ENCODE peak calls at places on chromosomes 1 and 21, in nine cellular contexts. P is lower lobe of right lung, O is fibroblast of mammary gland, K is body of pancreas, L is HCT116, B is breast epithelium, T is sigmoid colon, Z is right lobe of liver, H is heart left ventricle. M is an unnamed sample.

GRCh38 chr1:15350551-15351200 is 59.0 kb upstream of the EFHD2 start:
- DNase-seq in P (no peak), O (no peak), K (no peak), L (no peak), B (no peak), T (no peak), Z (no peak), H (no peak), M (peak; percentile 81)

GRCh38 chr1:88916883-88917282 is 25.5 kb upstream of the GTF2B start:
- DNase-seq in P (no peak), O (no peak), K (no peak), L (no peak), B (no peak), T (no peak), Z (no peak), H (no peak), M (no peak)

GRCh38 chr21:44024257-44024656 is 12.1 kb downstream of the TRAPPC10 start:
- DNase-seq in P (no peak), O (no peak), K (no peak), L (no peak), B (no peak), T (no peak), Z (no peak), H (no peak), M (no peak)

GRCh38 chr1:164617607-164618564 is 58.9 kb downstream of the PBX1 start:
- DNase-seq in P (no peak), O (peak; percentile 54), K (no peak), L (peak; percentile 19), B (no peak), T (no peak), Z (no peak), H (no peak), M (peak; percentile 72)

GRCh38 chr21:36194024-36194423 is 37.4 kb downstream of the DOP1B start:
- DNase-seq in P (no peak), O (no peak), K (no peak), L (no peak), B (no peak), T (no peak), Z (no peak), H (no peak), M (no peak)

GRCh38 chr1:218266356-218266755 is 18.7 kb upstream of the RRP15 start:
- DNase-seq in P (no peak), O (peak; percentile 70), K (no peak), L (no peak), B (no peak), T (no peak), Z (no peak), H (no peak), M (no peak)

GRCh38 chr1:65255088-65256050 is 54.0 kb upstream of the DNAJC6 start:
- DNase-seq in P (no peak), O (no peak), K (peak; percentile 18), L (no peak), B (no peak), T (no peak), Z (no peak), H (no peak), M (no peak)

GRCh38 chr1:36457691-36458090 is 6.5 kb downstream of the MRPS15 start:
- DNase-seq in P (no peak), O (no peak), K (no peak), L (no peak), B (no peak), T (no peak), Z (no peak), H (no peak), M (no peak)

GRCh38 chr1:45840704-45841103 is 37.3 kb downstream of the MAST2 start:
- DNase-seq in P (no peak), O (no peak), K (no peak), L (no peak), B (no peak), T (no peak), Z (no peak), H (no peak), M (no peak)

GRCh38 chr1:198656500-198656932 is 17.7 kb downstream of the PTPRC start:
- DNase-seq in P (peak; percentile 64), O (no peak), K (no peak), L (no peak), B (peak; percentile 37), T (peak; percentile 67), Z (no peak), H (no peak), M (peak; percentile 82)

GRCh38 chr1:59480188-59480888 is 183.4 kb downstream of the FGGY start:
- DNase-seq in P (no peak), O (no peak), K (no peak), L (no peak), B (no peak), T (no peak), Z (no peak), H (no peak), M (peak; percentile 38)

DNA sequence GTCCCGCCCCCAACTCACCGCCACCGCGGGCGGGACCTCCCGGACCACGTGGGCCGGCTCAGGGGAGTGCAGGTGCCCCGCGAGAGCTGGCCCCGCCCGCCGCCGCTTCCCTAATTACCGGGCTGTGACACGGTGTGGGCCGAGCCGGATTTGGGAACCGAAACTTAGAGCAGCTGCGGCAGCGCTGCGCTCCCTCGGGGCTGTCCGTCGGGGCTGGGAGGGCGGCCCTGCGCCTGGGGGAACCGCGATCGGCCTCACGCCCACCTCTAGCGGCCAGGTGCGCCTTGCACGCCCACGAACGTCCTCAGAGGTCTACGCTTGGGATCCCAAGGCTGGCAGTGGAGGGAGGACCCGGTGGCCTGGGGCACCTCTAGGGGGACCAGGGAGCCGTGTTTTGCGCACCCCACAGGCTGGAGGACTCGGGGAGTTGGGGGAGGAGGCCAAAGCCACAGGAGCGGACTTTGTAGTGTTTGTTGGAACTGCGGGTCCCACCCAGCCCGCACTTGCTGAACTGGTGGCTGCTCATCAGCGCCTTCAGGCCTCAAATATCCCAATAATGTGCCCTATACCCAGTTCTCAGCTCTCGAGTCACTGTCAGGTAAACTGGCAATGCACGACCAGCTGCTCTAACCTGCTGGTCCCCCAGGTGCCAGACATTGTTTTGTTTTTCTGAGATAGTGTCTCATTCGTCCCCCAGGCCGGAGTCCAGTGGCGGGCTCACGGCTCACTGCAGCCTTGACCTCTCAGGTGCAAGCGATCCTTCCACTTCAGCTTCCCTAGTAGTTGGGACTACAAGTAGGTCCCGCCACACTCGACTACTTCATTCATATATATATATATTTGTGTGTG is 781 bp upstream of the NADK start:
- DNase-seq in P (peak; percentile 96), O (no peak), K (peak; percentile 82), L (peak; percentile 48), B (peak; percentile 79), T (peak; percentile 84), Z (peak; percentile 95), H (peak; percentile 72), M (peak; percentile 92)
- TF ChIP-seq CTCF in P (peak; percentile 30), O (no peak), K (peak; percentile 21), L (peak; percentile 39), B (no peak), T (no peak), Z (no peak), H (no peak), M (peak; percentile 31)

GRCh38 chr1:172135076-172135672 is 285.3 kb upstream of the C1orf105 start:
- DNase-seq in P (no peak), O (peak; percentile 46), K (no peak), L (peak; percentile 32), B (no peak), T (no peak), Z (no peak), H (no peak), M (no peak)

GRCh38 chr1:172138636-172139035 is 281.8 kb upstream of the C1orf105 start:
- DNase-seq in P (no peak), O (no peak), K (no peak), L (no peak), B (no peak), T (peak; percentile 68), Z (no peak), H (no peak), M (no peak)

GRCh38 chr1:172137703-172138102 is 282.8 kb upstream of the C1orf105 start:
- DNase-seq in P (no peak), O (no peak), K (no peak), L (no peak), B (no peak), T (no peak), Z (no peak), H (no peak), M (no peak)

GRCh38 chr1:172135923-172136610 is 284.4 kb upstream of the C1orf105 start:
- DNase-seq in P (no peak), O (peak; percentile 37), K (no peak), L (no peak), B (no peak), T (no peak), Z (no peak), H (no peak), M (no peak)

DNA sequence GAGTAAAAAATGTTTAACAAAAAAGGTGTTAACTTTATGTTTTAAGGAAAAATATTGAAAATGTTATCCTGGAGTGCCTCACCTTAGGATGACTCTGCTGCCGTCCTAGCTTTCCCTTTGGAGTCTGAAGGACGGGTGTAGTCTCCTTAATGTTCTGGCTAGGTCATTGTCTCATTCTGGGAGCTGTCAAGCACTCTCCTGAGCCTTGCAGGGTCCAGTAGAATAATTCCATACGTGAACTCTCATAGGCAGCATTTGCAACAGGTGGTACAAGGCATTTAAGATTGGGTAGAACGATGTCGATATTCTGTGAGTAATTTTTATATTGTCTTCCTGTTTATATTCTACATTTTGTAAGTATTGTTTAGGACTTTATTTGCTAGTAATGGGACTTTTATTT is 283.6 kb upstream of the C1orf105 start:
- DNase-seq in P (no peak), O (peak; percentile 41), K (no peak), L (no peak), B (no peak), T (no peak), Z (no peak), H (no peak), M (no peak)
- H3K4me3 ChIP-seq in P (no peak overlapping the region), O (no peak overlapping the region), K (no peak overlapping the region), L (no peak overlapping the region), B (no peak overlapping the region), T (no peak overlapping the region), Z (no peak overlapping the region), H (no peak overlapping the region), M (no peak overlapping the region)

GRCh38 chr1:149931212-149931805 is 3.7 kb upstream of the SF3B4 start:
- DNase-seq in P (no peak), O (peak; percentile 32), K (no peak), L (no peak), B (no peak), T (no peak), Z (no peak), H (no peak), M (no peak)
- TF ChIP-seq CTCF in P (no peak), O (no peak), K (no peak), L (no peak), B (no peak), T (no peak), Z (no peak), H (no peak), M (no peak)

GRCh38 chr1:228100822-228101613 is 2.1 kb downstream of the C1orf35 start:
- DNase-seq in P (no peak), O (no peak), K (peak; percentile 56), L (no peak), B (no peak), T (peak; percentile 66), Z (no peak), H (no peak), M (no peak)
- H3K4me3 ChIP-seq in P (peak overlapping the region; percentile 90), O (no peak overlapping the region), K (no peak overlapping the region), L (peak overlapping the region; percentile 91), B (no peak overlapping the region), T (no peak overlapping the region), Z (no peak overlapping the region), H (no peak overlapping the region), M (no peak overlapping the region)

DNA sequence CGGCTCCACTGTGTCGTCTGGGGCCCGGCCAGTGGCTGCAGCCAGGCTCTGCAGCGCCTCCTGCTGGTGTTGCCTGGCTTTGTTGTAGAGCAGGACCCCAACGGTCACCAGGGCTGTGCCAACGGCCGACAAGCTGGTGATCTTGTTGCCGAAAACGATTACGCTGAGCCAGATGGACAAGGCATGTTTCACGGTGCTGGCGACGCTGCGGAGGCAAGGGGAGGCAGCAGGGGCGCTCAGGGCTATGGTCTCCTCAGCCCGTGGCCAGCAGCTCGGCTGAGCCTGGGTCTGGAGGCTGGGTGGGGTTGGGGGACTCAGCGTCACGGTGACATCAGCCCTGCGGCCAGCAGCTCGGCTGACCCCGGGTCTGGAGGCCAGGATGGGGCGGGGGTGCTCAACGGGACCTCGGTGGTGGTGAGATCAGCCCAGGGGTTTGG is 7.0 kb upstream of the CDK11B start:
- DNase-seq in P (peak; percentile 55), O (no peak), K (peak; percentile 13), L (no peak), B (no peak), T (peak; percentile 59), Z (peak; percentile 46), H (no peak), M (no peak)
- TF ChIP-seq CTCF in P (peak; percentile 46), O (peak; percentile 39), K (no peak), L (peak; percentile 67), B (no peak), T (peak; percentile 17), Z (peak; percentile 37), H (peak; percentile 51), M (peak; percentile 15)

M was measured in mucosa of descending colon.